ENCODE peak calls at places on chromosomes 3 and 15, in eight cellular contexts. N, E, K, Q, O, C, F and J are unnamed samples.

GRCh38 chr15:55959744-55960143 is 33.7 kb downstream of the NEDD4 start:
- DNase-seq in N (no peak), E (no peak), K (no peak), Q (peak; percentile 19), O (no peak), C (peak; percentile 9), F (peak; percentile 50), J (no peak)

GRCh38 chr15:96807361-96807760 is 476.9 kb downstream of the NR2F2 start:
- DNase-seq in N (no peak), E (no peak), K (no peak), Q (no peak), O (no peak), C (no peak), F (no peak), J (no peak)

GRCh38 chr3:197603317-197603933 is 47.7 kb upstream of the BDH1 start:
- DNase-seq in N (no peak), E (no peak), K (no peak), Q (no peak), O (no peak), C (no peak), F (no peak), J (no peak)

GRCh38 chr3:13710251-13710650 is 161.3 kb downstream of the FBLN2 start:
- DNase-seq in N (no peak), E (no peak), K (no peak), Q (no peak), O (no peak), C (no peak), F (no peak), J (no peak)

GRCh38 chr15:22992026-22992331 is 11.8 kb upstream of the CYFIP1 start:
- DNase-seq in N (no peak), E (no peak), K (no peak), Q (no peak), O (no peak), C (no peak), F (no peak), J (no peak)

GRCh38 chr3:5188419-5189405 is 1.2 kb downstream of the EDEM1 start:
- DNase-seq in N (peak; percentile 6), E (no peak), K (no peak), Q (peak; percentile 39), O (peak; percentile 48), C (peak; percentile 71), F (peak; percentile 32), J (peak; percentile 14)

GRCh38 chr3:23495507-23495906 is 292.4 kb downstream of the UBE2E2 start:
- DNase-seq in N (no peak), E (no peak), K (no peak), Q (peak; percentile 47), O (peak; percentile 54), C (no peak), F (peak; percentile 58), J (peak; percentile 10)

GRCh38 chr3:57974796-57975388 is 33.3 kb upstream of the FLNB start:
- DNase-seq in N (no peak), E (no peak), K (no peak), Q (peak; percentile 99), O (peak; percentile 91), C (no peak), F (peak; percentile 96), J (peak; percentile 63)

GRCh38 chr3:49397470-49397869 is 14.3 kb downstream of the RHOA start:
- DNase-seq in N (no peak), E (no peak), K (no peak), Q (peak; percentile 39), O (no peak), C (peak; percentile 27), F (no peak), J (no peak)

GRCh38 chr15:38049876-38050275 is 115.4 kb downstream of the TMCO5A start:
- DNase-seq in N (no peak), E (no peak), K (no peak), Q (no peak), O (no peak), C (no peak), F (no peak), J (peak; percentile 59)

GRCh38 chr3:177816667-177817208 is 619.5 kb upstream of the TBL1XR1 start:
- DNase-seq in N (no peak), E (no peak), K (no peak), Q (peak; percentile 77), O (peak; percentile 97), C (no peak), F (peak; percentile 89), J (peak; percentile 86)

GRCh38 chr3:171049831-171050444 is 23.4 kb upstream of the SLC2A2 start:
- DNase-seq in N (peak; percentile 46), E (peak; percentile 65), K (peak; percentile 64), Q (peak; percentile 74), O (peak; percentile 64), C (peak; percentile 49), F (peak; percentile 57), J (peak; percentile 39)

GRCh38 chr3:53065841-53066480 is 20.1 kb upstream of the SFMBT1 start:
- DNase-seq in N (no peak), E (no peak), K (no peak), Q (no peak), O (no peak), C (no peak), F (no peak), J (no peak)

GRCh38 chr3:68878322-68878721 is 54.0 kb downstream of the TAFA4 start:
- DNase-seq in N (peak; percentile 21), E (peak; percentile 1), K (no peak), Q (peak; percentile 25), O (no peak), C (peak; percentile 21), F (peak; percentile 8), J (no peak)

GRCh38 chr15:94760348-94760747 is 529.0 kb downstream of the MCTP2 start:
- DNase-seq in N (no peak), E (no peak), K (no peak), Q (no peak), O (no peak), C (no peak), F (no peak), J (no peak)

GRCh38 chr15:73697033-73697467 is 12.9 kb downstream of the CD276 start:
- DNase-seq in N (peak; percentile 22), E (peak; percentile 4), K (peak; percentile 75), Q (peak; percentile 94), O (no peak), C (peak; percentile 47), F (peak; percentile 92), J (peak; percentile 88)